ENCODE peak calls at places on chromosomes 11 and 22, in seven cellular contexts. N is A549, Q is MM.1S, P is cardiac muscle cell, O is tibial nerve, G is AG04450, M is IMR-90. H is an unnamed sample.

GRCh38 chr22:50467341-50467740 is 7.5 kb downstream of the SBF1 start:
- DNase-seq in N (no peak), Q (no peak), P (no peak), O (no peak), G (no peak), M (no peak), H (no peak)

GRCh38 chr22:41341012-41341411 is 39.7 kb downstream of the ZC3H7B start:
- DNase-seq in N (no peak), Q (no peak), P (no peak), O (no peak), G (no peak), M (no peak), H (no peak)

GRCh38 chr22:39349506-39349966 is 255 bp upstream of the SYNGR1 start:
- DNase-seq in N (peak; percentile 36), Q (no peak), P (peak; percentile 26), O (no peak), G (no peak), M (no peak), H (no peak)

GRCh38 chr11:110968348-110969062 is 256.3 kb upstream of the ARHGAP20 start:
- DNase-seq in N (no peak), Q (no peak), P (peak; percentile 40), O (no peak), G (no peak), M (peak; percentile 46), H (no peak)

GRCh38 chr11:125079878-125080530 is 16.9 kb downstream of the SLC37A2 start:
- DNase-seq in N (no peak), Q (no peak), P (no peak), O (no peak), G (no peak), M (no peak), H (no peak)

GRCh38 chr22:23263651-23264555 is 83.6 kb downstream of the BCR start:
- DNase-seq in N (no peak), Q (no peak), P (no peak), O (no peak), G (no peak), M (no peak), H (peak; percentile 10)

GRCh38 chr11:58637367-58637766 is 14.9 kb downstream of the CNTF start:
- DNase-seq in N (no peak), Q (no peak), P (no peak), O (no peak), G (no peak), M (no peak), H (no peak)

GRCh38 chr22:23722724-23723123 is 28.2 kb downstream of the ZNF70 start:
- DNase-seq in N (no peak), Q (no peak), P (no peak), O (no peak), G (no peak), M (no peak), H (no peak)

GRCh38 chr22:38792833-38793232 is 1.1 kb downstream of the DNAL4 start:
- DNase-seq in N (no peak), Q (no peak), P (peak; percentile 12), O (no peak), G (no peak), M (peak; percentile 59), H (no peak)

GRCh38 chr11:134385774-134386565 is 26.1 kb downstream of the B3GAT1 start:
- DNase-seq in N (no peak), Q (no peak), P (no peak), O (no peak), G (no peak), M (no peak), H (no peak)

GRCh38 chr11:118340437-118340836 is 2.1 kb downstream of the CD3D start:
- DNase-seq in N (no peak), Q (no peak), P (no peak), O (no peak), G (no peak), M (no peak), H (no peak)

GRCh38 chr22:21837184-21837979 is 30.1 kb downstream of the MAPK1 start:
- DNase-seq in N (peak; percentile 9), Q (no peak), P (peak; percentile 77), O (no peak), G (peak; percentile 73), M (peak; percentile 91), H (no peak)

GRCh38 chr11:68117896-68118470 is 3.2 kb downstream of the CHKA start:
- DNase-seq in N (no peak), Q (no peak), P (no peak), O (no peak), G (no peak), M (no peak), H (no peak)
- H3K27ac ChIP-seq in N (no peak overlapping the region), Q (no peak overlapping the region), P (peak overlapping the region; percentile 99), O (peak overlapping the region; percentile 88), G (no peak overlapping the region), M (no peak overlapping the region), H (no peak overlapping the region)

GRCh38 chr11:63698976-63699733 is 17.9 kb downstream of the RTN3 start:
- DNase-seq in N (no peak), Q (no peak), P (peak; percentile 32), O (no peak), G (no peak), M (no peak), H (no peak)

GRCh38 chr11:63699906-63700305 is 18.6 kb downstream of the RTN3 start:
- DNase-seq in N (no peak), Q (no peak), P (no peak), O (no peak), G (no peak), M (no peak), H (no peak)

DNA sequence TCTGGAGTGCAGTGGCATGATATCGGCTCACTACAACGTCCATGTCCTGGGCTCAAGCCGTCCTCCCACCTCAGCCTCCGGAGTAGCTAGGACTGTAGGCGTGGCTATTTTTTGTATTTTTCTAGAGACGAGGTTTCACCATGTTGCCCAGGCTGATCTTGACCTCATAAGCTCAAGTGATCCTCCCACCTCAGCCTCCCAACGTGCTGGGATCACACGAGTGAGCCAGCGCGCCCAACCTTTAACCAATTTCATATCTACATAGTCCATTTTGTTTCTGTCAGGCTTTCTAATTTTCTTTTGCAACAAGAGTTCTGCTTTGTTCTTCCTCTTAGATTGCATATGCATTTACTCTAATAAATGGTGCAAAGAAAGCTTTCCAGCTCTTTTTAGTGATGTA is 13.2 kb downstream of the RTN3 start:
- DNase-seq in N (no peak), Q (no peak), P (no peak), O (no peak), G (no peak), M (no peak), H (no peak)
- TF ChIP-seq CTCF in N (no peak), Q (no peak), P (no peak), O (no peak), G (no peak), M (no peak), H (no peak)

DNA sequence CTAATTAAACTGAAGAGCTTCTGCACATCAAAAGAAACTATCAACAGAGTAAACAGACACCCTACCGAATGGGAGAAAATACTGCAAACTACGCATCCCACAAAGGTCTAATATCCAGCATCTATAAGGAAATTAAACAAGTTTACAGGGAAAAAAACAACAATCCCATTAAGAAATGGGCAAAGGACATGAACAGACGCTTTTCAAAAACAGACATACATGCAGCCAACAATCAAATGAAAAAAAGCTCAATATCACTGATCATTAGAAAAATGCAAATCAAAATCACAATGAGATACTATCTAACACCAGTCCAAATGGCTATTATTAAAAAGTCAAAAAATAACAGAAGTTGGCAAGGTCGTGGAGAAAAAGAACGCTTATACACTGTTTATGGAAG is 117.5 kb downstream of the FCHSD2 start:
- DNase-seq in N (no peak), Q (no peak), P (no peak), O (no peak), G (no peak), M (no peak), H (no peak)
- H3K9me3 ChIP-seq in N (peaks cover 32% of the 10 kb centered on the region), Q (no peaks in the 10 kb centered on the region), P (no peaks in the 10 kb centered on the region), O (peaks cover 44% of the 10 kb centered on the region), G (peaks cover 13% of the 10 kb centered on the region), M (peaks cover 11% of the 10 kb centered on the region), H (peaks cover 18% of the 10 kb centered on the region)

DNA sequence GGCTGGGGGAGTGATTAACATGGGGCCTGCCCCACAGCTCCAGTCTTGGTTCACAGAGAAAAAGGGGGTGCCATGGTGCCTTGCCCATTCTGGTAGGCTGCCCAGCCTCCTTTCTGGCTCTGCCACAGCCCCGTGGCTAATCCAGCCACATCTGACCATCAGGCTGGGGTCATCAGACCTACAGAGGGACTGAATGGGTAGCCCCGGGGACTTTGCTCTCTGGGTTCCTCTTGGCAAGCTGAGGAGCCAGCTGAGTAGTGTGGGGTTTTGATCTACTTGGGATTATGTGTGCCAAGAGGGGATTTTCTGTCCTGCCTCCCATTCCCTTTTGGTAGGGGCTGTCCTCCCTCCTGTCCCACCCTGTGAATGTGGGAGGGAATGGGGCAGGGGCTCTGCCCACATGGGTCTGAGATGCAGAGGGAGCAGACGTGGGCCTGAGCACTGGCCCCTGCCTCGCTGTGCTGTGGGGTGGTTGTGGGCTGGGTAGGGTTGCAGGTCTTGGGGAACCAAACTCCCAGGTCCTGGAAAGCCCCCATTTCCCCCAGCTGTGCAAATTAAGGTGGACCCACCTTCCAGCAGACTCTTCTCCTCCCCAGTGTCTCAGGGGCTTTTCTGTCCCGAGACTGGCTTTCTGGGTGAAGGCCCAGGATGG is 32.0 kb downstream of the CD82 start:
- DNase-seq in N (no peak), Q (peak; percentile 33), P (no peak), O (no peak), G (no peak), M (no peak), H (no peak)
- H3K27ac ChIP-seq in N (no peak overlapping the region), Q (peak overlapping the region; percentile 95), P (no peak overlapping the region), O (peak overlapping the region; percentile 61), G (no peak overlapping the region), M (no peak overlapping the region), H (peak overlapping the region; percentile 77)

GRCh38 chr11:59668950-59669610 is at the start of gene PATL1:
- DNase-seq in N (peak; percentile 96), Q (peak; percentile 98), P (peak; percentile 99), O (peak; percentile 98), G (peak; percentile 95), M (peak; percentile 98), H (peak; percentile 98)
- TF ChIP-seq CTCF in N (no peak), Q (no peak), P (no peak), O (no peak), G (no peak), M (peak; percentile 9), H (no peak)